ENCODE peak calls at places on chromosomes 5 and 9, in seven cellular contexts. H is mesendoderm, S is activated T-cell treated with anti-CD3 and anti-CD28 coated beads for 24 hours, T is HS-27A, A is kidney glomerular epithelial cell, G is small intestine, B is T47D. I is an unnamed sample.

GRCh38 chr9:131758972-131759647 is 19.2 kb upstream of the RAPGEF1 start:
- DNase-seq in H (no peak), G (peak; percentile 11), T (no peak), S (no peak), A (no peak), B (no peak), I (no peak)

GRCh38 chr9:109912082-109912581 is 132.1 kb downstream of the PALM2AKAP2 start:
- DNase-seq in S (no peak), T (no peak), B (no peak), A (no peak), G (no peak), H (peak; percentile 28), I (no peak)

GRCh38 chr9:70229026-70229425 is 29.8 kb upstream of the SMC5 start:
- DNase-seq in H (no peak), T (no peak), A (no peak), B (no peak), G (no peak), S (no peak), I (peak; percentile 14)

GRCh38 chr5:173890195-173890951 is 2.2 kb downstream of the CPEB4 start:
- DNase-seq in B (no peak), A (peak; percentile 29), S (no peak), H (peak; percentile 57), G (peak; percentile 63), T (no peak), I (peak; percentile 24)

GRCh38 chr5:1885476-1885755 is 2.7 kb upstream of the IRX4 start:
- DNase-seq in B (no peak), H (peak; percentile 13), G (no peak), T (no peak), A (no peak), S (no peak), I (no peak)

GRCh38 chr9:83649080-83649479 is 26.1 kb downstream of the IDNK start:
- DNase-seq in T (no peak), G (peak; percentile 74), H (peak; percentile 81), S (peak; percentile 54), B (peak; percentile 13), A (peak; percentile 55), I (peak; percentile 68)

GRCh38 chr9:123679330-123679987 is 250.5 kb downstream of the DENND1A start:
- DNase-seq in S (no peak), G (peak; percentile 17), B (no peak), A (no peak), T (no peak), H (no peak), I (no peak)

GRCh38 chr5:116953251-116953934 is 378.8 kb upstream of the SEMA6A start:
- DNase-seq in G (no peak), A (no peak), T (no peak), H (peak; percentile 92), B (no peak), S (no peak), I (no peak)

GRCh38 chr5:52794519-52794918 is 6.8 kb downstream of the ITGA1 start:
- DNase-seq in G (no peak), A (no peak), H (no peak), B (no peak), T (no peak), S (no peak), I (peak; percentile 28)

GRCh38 chr5:6749026-6749716 is 35.9 kb downstream of the TENT4A start:
- DNase-seq in A (no peak), S (no peak), T (no peak), H (no peak), G (no peak), B (no peak), I (no peak)

GRCh38 chr5:75663621-75664285 is 52.5 kb downstream of the ANKDD1B start:
- DNase-seq in T (no peak), H (no peak), S (no peak), A (no peak), G (no peak), B (no peak), I (no peak)

GRCh38 chr5:31459594-31459993 is 72.3 kb downstream of the DROSHA start:
- DNase-seq in T (no peak), A (no peak), G (no peak), S (no peak), H (no peak), B (no peak), I (no peak)

GRCh38 chr5:90134892-90135291 is 274.7 kb downstream of the CETN3 start:
- DNase-seq in S (no peak), T (no peak), H (no peak), A (no peak), G (no peak), B (no peak), I (peak; percentile 9)

GRCh38 chr9:128689293-128689770 is 310 bp downstream of the SET start:
- DNase-seq in T (no peak), H (no peak), S (no peak), B (peak; percentile 63), A (no peak), G (no peak), I (no peak)

GRCh38 chr5:133386662-133387061 is 225.7 kb downstream of the FSTL4 start:
- DNase-seq in B (no peak), S (no peak), T (no peak), H (no peak), A (no peak), G (no peak), I (no peak)

GRCh38 chr9:121675969-121676822 is 24.8 kb downstream of the DAB2IP start:
- DNase-seq in T (no peak), B (no peak), G (no peak), H (no peak), S (no peak), A (no peak), I (peak; percentile 57)

GRCh38 chr5:108487951-108488350 is 106.1 kb upstream of the FBXL17 start:
- DNase-seq in G (no peak), T (no peak), H (no peak), B (no peak), A (no peak), S (no peak), I (no peak)

GRCh38 chr5:159230657-159231056 is 21.3 kb upstream of the RNF145 start:
- DNase-seq in A (no peak), G (no peak), S (no peak), T (no peak), B (no peak), H (peak; percentile 28), I (no peak)

GRCh38 chr9:136714096-136714875 is 1.9 kb downstream of the DIPK1B start:
- DNase-seq in B (no peak), A (no peak), T (no peak), G (no peak), S (no peak), H (no peak), I (no peak)

GRCh38 chr9:125902224-125902623 is 155.1 kb downstream of the PBX3 start:
- DNase-seq in A (peak; percentile 2), H (no peak), G (no peak), B (no peak), T (no peak), S (no peak), I (no peak)

GRCh38 chr9:82208741-82209450 is 220.3 kb downstream of the SPATA31D1 start:
- DNase-seq in G (no peak), B (no peak), A (no peak), H (no peak), S (no peak), T (no peak), I (no peak)

GRCh38 chr9:72539824-72540347 is 18.5 kb downstream of the TMC1 start:
- DNase-seq in T (no peak), H (no peak), B (no peak), S (no peak), A (no peak), G (no peak), I (no peak)

GRCh38 chr5:134582941-134583340 is 49.7 kb downstream of the SAR1B start:
- DNase-seq in G (no peak), H (no peak), T (no peak), A (no peak), S (no peak), B (no peak), I (no peak)

I was measured in hepatocyte.